ENCODE peak calls at places on chromosomes 6 and 20, in four cellular contexts. A is anterior cingulate cortex, I is NAMALWA, B is fibroblast of mammary gland. Z is an unnamed sample.

GRCh38 chr6:67467341-67467740 is 1167.7 kb upstream of the ADGRB3 start:
- DNase-seq in I (no peak), A (no peak), B (no peak), Z (no peak)

GRCh38 chr6:10485406-10485805 is 35.7 kb upstream of the GCNT2 start:
- DNase-seq in B (no peak), I (no peak), A (no peak), Z (no peak)

GRCh38 chr20:38559764-38560163 is 21.2 kb upstream of the ADIG start:
- DNase-seq in A (no peak), I (no peak), B (no peak), Z (no peak)

GRCh38 chr6:130557481-130558112 is 191.8 kb downstream of the TMEM200A start:
- DNase-seq in I (no peak), A (no peak), B (no peak), Z (no peak)

GRCh38 chr6:156852858-156853216 is 75.7 kb downstream of the ARID1B start:
- DNase-seq in A (no peak), I (no peak), B (no peak), Z (no peak)

GRCh38 chr20:40160151-40160550 is 528.9 kb downstream of the MAFB start:
- DNase-seq in I (peak), B (peak), A (peak), Z (peak)

GRCh38 chr6:123001540-123001939 is 5.5 kb downstream of the CLVS2 start:
- DNase-seq in A (no peak), I (no peak), B (no peak), Z (no peak)

GRCh38 chr6:150720774-150721233 is 121.1 kb downstream of the PLEKHG1 start:
- DNase-seq in B (no peak), I (peak), A (no peak), Z (no peak)

GRCh38 chr6:246349-246748 is 45.9 kb upstream of the DUSP22 start:
- DNase-seq in B (peak), I (no peak), A (no peak), Z (no peak)

Z was measured in putamen.